ENCODE peak calls at places on chromosomes 16 and 17, in nine cellular contexts. N, L, X, U, M, D, Z, G and B are unnamed samples.

GRCh38 chr16:4346205-4346781 is 4.8 kb downstream of the PAM16 start:
- DNase-seq in N (no peak), L (no peak), X (no peak), U (no peak), M (no peak), D (no peak), Z (no peak), G (no peak), B (no peak)

GRCh38 chr17:28008526-28008925 is 34.0 kb upstream of the NLK start:
- DNase-seq in N (no peak), L (no peak), X (no peak), U (no peak), M (no peak), D (no peak), Z (peak; percentile 17), G (peak; percentile 14), B (no peak)

GRCh38 chr17:81831957-81832607 is 1.0 kb downstream of the MCRIP1 start:
- DNase-seq in N (peak; percentile 21), L (no peak), X (peak; percentile 32), U (peak; percentile 37), M (peak; percentile 25), D (peak; percentile 54), Z (no peak), G (peak; percentile 22), B (peak; percentile 68)

GRCh38 chr16:89135166-89135565 is 36.4 kb upstream of the CDH15 start:
- DNase-seq in N (no peak), L (peak; percentile 9), X (no peak), U (no peak), M (no peak), D (no peak), Z (no peak), G (no peak), B (no peak)

GRCh38 chr17:81486174-81486810 is 26.3 kb downstream of the ACTG1 start:
- DNase-seq in N (no peak), L (no peak), X (no peak), U (no peak), M (no peak), D (no peak), Z (no peak), G (no peak), B (no peak)

GRCh38 chr16:82793550-82794244 is 166.9 kb downstream of the CDH13 start:
- DNase-seq in N (no peak), L (no peak), X (no peak), U (no peak), M (no peak), D (no peak), Z (no peak), G (no peak), B (no peak)

GRCh38 chr17:18027280-18027679 is 11.7 kb downstream of the ATPAF2 start:
- DNase-seq in N (no peak), L (no peak), X (no peak), U (no peak), M (no peak), D (no peak), Z (no peak), G (no peak), B (no peak)

GRCh38 chr17:78922876-78923498 is 2.2 kb downstream of the TIMP2 start:
- DNase-seq in N (no peak), L (peak; percentile 19), X (no peak), U (no peak), M (no peak), D (no peak), Z (no peak), G (no peak), B (no peak)

GRCh38 chr17:31156326-31156725 is 61.5 kb downstream of the NF1 start:
- DNase-seq in N (no peak), L (no peak), X (no peak), U (no peak), M (no peak), D (no peak), Z (no peak), G (peak; percentile 21), B (no peak)

GRCh38 chr16:12971216-12971615 is 69.8 kb downstream of the SHISA9 start:
- DNase-seq in N (no peak), L (no peak), X (no peak), U (no peak), M (no peak), D (no peak), Z (peak; percentile 57), G (no peak), B (no peak)

GRCh38 chr16:55277536-55277935 is 46.5 kb upstream of the IRX6 start:
- DNase-seq in N (no peak), L (no peak), X (no peak), U (no peak), M (no peak), D (no peak), Z (no peak), G (no peak), B (no peak)

GRCh38 chr16:55487048-55487803 is 8.2 kb downstream of the MMP2 start:
- DNase-seq in N (no peak), L (peak; percentile 52), X (no peak), U (no peak), M (no peak), D (no peak), Z (no peak), G (peak; percentile 98), B (no peak)

GRCh38 chr16:55444754-55445485 is 34.1 kb upstream of the MMP2 start:
- DNase-seq in N (no peak), L (no peak), X (no peak), U (no peak), M (no peak), D (no peak), Z (no peak), G (no peak), B (no peak)

GRCh38 chr17:66432996-66433556 is 130.7 kb downstream of the PRKCA start:
- DNase-seq in N (no peak), L (no peak), X (no peak), U (no peak), M (no peak), D (no peak), Z (no peak), G (no peak), B (no peak)

GRCh38 chr17:60993497-60993896 is 315.8 kb downstream of the BCAS3 start:
- DNase-seq in N (no peak), L (no peak), X (no peak), U (no peak), M (no peak), D (no peak), Z (no peak), G (no peak), B (no peak)

GRCh38 chr17:59890720-59891119 is 2.0 kb downstream of the TUBD1 start:
- DNase-seq in N (no peak), L (no peak), X (no peak), U (no peak), M (no peak), D (peak; percentile 10), Z (no peak), G (peak; percentile 28), B (no peak)

GRCh38 chr17:65088621-65089385 is 32.3 kb upstream of the GNA13 start:
- DNase-seq in N (no peak), L (no peak), X (no peak), U (no peak), M (no peak), D (no peak), Z (no peak), G (no peak), B (no peak)

GRCh38 chr17:78991017-78991783 is 11.5 kb upstream of the LGALS3BP start:
- DNase-seq in N (no peak), L (no peak), X (no peak), U (no peak), M (no peak), D (no peak), Z (no peak), G (no peak), B (no peak)

GRCh38 chr17:5763595-5763994 is 179.3 kb upstream of the NLRP1 start:
- DNase-seq in N (no peak), L (no peak), X (no peak), U (no peak), M (no peak), D (no peak), Z (no peak), G (no peak), B (no peak)

GRCh38 chr16:29975811-29976511 is 2.3 kb downstream of the TAOK2 start:
- DNase-seq in N (no peak), L (peak; percentile 12), X (no peak), U (no peak), M (no peak), D (no peak), Z (no peak), G (no peak), B (no peak)

GRCh38 chr17:81503619-81504018 is 9.0 kb downstream of the ACTG1 start:
- DNase-seq in N (no peak), L (no peak), X (no peak), U (no peak), M (no peak), D (no peak), Z (no peak), G (no peak), B (no peak)

GRCh38 chr17:80096531-80097306 is 4.7 kb upstream of the GAA start:
- DNase-seq in N (no peak), L (no peak), X (no peak), U (no peak), M (no peak), D (no peak), Z (peak; percentile 23), G (no peak), B (no peak)

GRCh38 chr17:72151565-72152391 is 31.0 kb downstream of the SOX9 start:
- DNase-seq in N (no peak), L (no peak), X (no peak), U (no peak), M (no peak), D (no peak), Z (no peak), G (peak; percentile 62), B (no peak)

GRCh38 chr17:76268015-76268749 is 3.0 kb downstream of the UBALD2 start:
- DNase-seq in N (peak; percentile 67), L (no peak), X (peak; percentile 65), U (peak; percentile 58), M (peak; percentile 42), D (peak; percentile 81), Z (no peak), G (peak; percentile 74), B (peak; percentile 83)

GRCh38 chr17:8485491-8485890 is 49.8 kb downstream of the NDEL1 start:
- DNase-seq in N (no peak), L (no peak), X (no peak), U (no peak), M (no peak), D (no peak), Z (no peak), G (no peak), B (no peak)

GRCh38 chr17:32912218-32912897 is 15.6 kb upstream of the TMEM98 start:
- DNase-seq in N (no peak), L (peak; percentile 70), X (no peak), U (no peak), M (no peak), D (no peak), Z (no peak), G (peak; percentile 79), B (no peak)